ENCODE peak calls at places on chromosomes 7 and 10, in four cellular contexts. R is thyroid gland, A is ovary, P is breast epithelium. L is an unnamed sample. For H3K9me3, the result is how much of the 10 kb centered on the place peaks cover.

GRCh38 chr7:16695621-16696237 is 49.7 kb downstream of the BZW2 start:
- DNase-seq in P (no peak), A (no peak), R (peak), L (peak)

GRCh38 chr10:106765355-106765754 is 399.2 kb downstream of the SORCS1 start:
- DNase-seq in A (no peak), P (no peak), R (no peak), L (no peak)

GRCh38 chr7:157021893-157022680 is 11.6 kb upstream of the MNX1 start:
- DNase-seq in R (no peak), P (peak), A (no peak), L (no peak)

GRCh38 chr10:20855398-20856038 is 41.6 kb downstream of the NEBL start:
- DNase-seq in P (no peak), R (no peak), A (no peak), L (no peak)

GRCh38 chr7:66182920-66183319 is 22.2 kb upstream of the TPST1 start:
- DNase-seq in P (no peak), A (no peak), R (no peak), L (no peak)

GRCh38 chr7:38391751-38392150 is 118.3 kb upstream of the TARP start:
- DNase-seq in A (no peak), R (no peak), P (no peak), L (no peak)

GRCh38 chr7:100897111-100897608 is 1.5 kb upstream of the ACHE start:
- DNase-seq in A (peak), P (no peak), R (peak), L (peak)

GRCh38 chr7:149293946-149294640 is 32.1 kb downstream of the ZNF783 start:
- DNase-seq in A (no peak), R (no peak), P (no peak), L (no peak)

GRCh38 chr7:143288836-143289235 is 685 bp downstream of the CASP2 start:
- DNase-seq in P (no peak), A (no peak), R (no peak), L (no peak)

GRCh38 chr7:43569424-43569823 is 13.5 kb upstream of the STK17A start:
- DNase-seq in A (no peak), P (no peak), R (no peak), L (no peak)

GRCh38 chr10:7260412-7260900 is 150.4 kb downstream of the SFMBT2 start:
- DNase-seq in R (peak), A (peak), P (no peak), L (peak)
- TF ChIP-seq CTCF in R (peak), A (peak), P (peak), L (peak)

GRCh38 chr10:124725171-124725631 is 19.0 kb downstream of the FAM53B start:
- DNase-seq in A (no peak), P (peak), R (peak), L (peak)

GRCh38 chr10:124723826-124724225 is 20.4 kb downstream of the FAM53B start:
- DNase-seq in R (no peak), A (no peak), P (peak), L (no peak)

GRCh38 chr10:124724279-124725027 is 19.7 kb downstream of the FAM53B start:
- DNase-seq in R (peak), A (no peak), P (peak), L (no peak)

GRCh38 chr10:124721295-124722052 is 22.7 kb downstream of the FAM53B start:
- DNase-seq in P (no peak), A (no peak), R (peak), L (peak)

GRCh38 chr10:124722812-124723783 is 21.1 kb downstream of the FAM53B start:
- DNase-seq in P (no peak), R (peak), A (no peak), L (no peak)
- TF ChIP-seq POLR2A in P (no peak), R (no peak), A (no peak), L (no peak)

GRCh38 chr10:42939685-42940366 is 137.0 kb upstream of the RET start:
- DNase-seq in P (no peak), R (no peak), A (no peak), L (no peak)
- H3K9me3 ChIP-seq in P (under half), R (under half), A (under half), L (under half)

DNA sequence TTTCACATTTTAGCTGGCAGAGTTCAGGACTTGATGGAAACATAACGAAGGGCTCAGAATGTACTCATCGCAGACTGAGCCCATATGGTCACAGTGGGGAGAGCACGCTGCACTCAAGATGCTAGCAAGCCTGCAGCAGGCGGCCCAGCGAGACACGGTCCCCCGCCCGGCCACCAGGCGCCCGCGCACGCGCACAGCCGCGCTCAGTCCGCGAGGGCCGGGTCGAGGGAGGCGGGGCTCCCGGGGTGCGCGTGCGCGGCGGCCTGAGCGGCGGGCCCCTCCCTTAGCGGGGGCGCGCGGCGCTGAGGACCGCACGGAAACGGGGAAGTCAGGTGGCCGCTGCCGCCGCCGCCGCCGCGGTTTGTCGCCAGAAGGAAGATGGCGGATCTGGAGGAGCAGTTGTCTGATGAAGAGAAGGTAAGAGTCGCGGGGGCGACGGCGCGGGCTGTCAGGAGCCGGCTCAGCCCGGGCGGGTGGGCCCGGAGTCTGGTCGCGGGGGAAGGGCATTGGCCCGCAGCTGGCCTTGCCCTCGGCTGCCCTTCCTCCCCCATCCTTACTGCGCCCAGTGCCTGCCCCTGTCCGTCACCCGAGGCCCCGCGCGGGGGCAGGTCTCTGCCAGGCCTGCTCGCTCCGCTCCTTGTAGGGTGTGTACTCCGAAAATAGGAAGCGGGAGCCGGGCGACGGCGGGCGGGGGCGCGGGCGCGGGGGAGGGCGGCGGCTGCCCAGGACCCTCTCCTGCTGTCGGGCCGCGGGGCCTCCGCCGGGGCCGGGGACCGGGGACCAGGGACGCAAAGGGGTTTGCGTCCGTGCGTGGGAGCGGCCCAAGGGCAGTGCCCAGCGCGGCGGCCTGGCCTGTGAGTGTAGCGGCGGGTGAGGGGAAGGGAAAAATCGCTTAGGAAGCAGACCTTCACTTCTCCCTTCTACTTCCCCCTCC is at the start of gene CAPZA2:
- DNase-seq in P (peak), R (peak), A (peak), L (peak)
- TF ChIP-seq CTCF in P (peak), R (peak), A (no peak), L (peak)

GRCh38 chr10:14971867-14972448 is 12.8 kb downstream of the MEIG1 start:
- DNase-seq in P (no peak), R (peak), A (no peak), L (peak)
- TF ChIP-seq POLR2A in P (no peak), R (no peak), A (no peak), L (no peak)

GRCh38 chr7:158517571-158517970 is 70.1 kb downstream of the PTPRN2 start:
- DNase-seq in R (no peak), P (no peak), A (no peak), L (no peak)
- H3K9me3 ChIP-seq in R (under half), P (under half), A (under half), L (under half)

GRCh38 chr7:11369696-11370095 is 396.0 kb downstream of the PHF14 start:
- DNase-seq in R (no peak), P (no peak), A (no peak), L (no peak)

GRCh38 chr7:11374629-11375028 is 401.0 kb downstream of the PHF14 start:
- DNase-seq in A (no peak), R (no peak), P (no peak), L (no peak)

GRCh38 chr7:11376549-11376948 is 402.9 kb downstream of the PHF14 start:
- DNase-seq in A (no peak), P (no peak), R (no peak), L (no peak)

GRCh38 chr7:11379641-11380040 is 406.0 kb downstream of the PHF14 start:
- DNase-seq in A (no peak), R (no peak), P (no peak), L (no peak)

GRCh38 chr7:11373546-11374142 is 400.0 kb downstream of the PHF14 start:
- DNase-seq in P (no peak), A (no peak), R (no peak), L (no peak)
- TF ChIP-seq CTCF in P (peak), A (no peak), R (peak), L (peak)

L was measured in adrenal gland.